ENCODE peak calls at places on chromosomes 16 and 17, in four cellular contexts. Y is cardiac muscle cell, Z is bronchial epithelial cell, C is AG10803. V is an unnamed sample.

GRCh38 chr17:6638046-6638908 is 2.2 kb downstream of the KIAA0753 start:
- DNase-seq in Z (no peak), C (no peak), Y (no peak), V (no peak)

GRCh38 chr17:46958192-46958591 is 20.9 kb downstream of the RPRML start:
- DNase-seq in Z (no peak), Y (peak; percentile 57), C (peak; percentile 39), V (no peak)

GRCh38 chr16:10738231-10739077 is 5.2 kb upstream of the NUBP1 start:
- DNase-seq in Z (peak; percentile 85), Y (peak; percentile 74), C (peak; percentile 68), V (peak; percentile 89)

GRCh38 chr16:929227-929669 is 41.5 kb downstream of the LMF1 start:
- DNase-seq in Y (no peak), Z (no peak), C (no peak), V (no peak)

GRCh38 chr17:49928126-49928800 is 40.7 kb upstream of the DLX4 start:
- DNase-seq in C (peak; percentile 15), Z (no peak), Y (peak; percentile 8), V (peak; percentile 75)

GRCh38 chr16:82031116-82032084 is 3.7 kb upstream of the HSD17B2 start:
- DNase-seq in Z (peak; percentile 80), C (peak; percentile 83), Y (peak; percentile 79), V (peak; percentile 55)

GRCh38 chr17:15340966-15341365 is 431 bp downstream of the TEKT3 start:
- DNase-seq in C (no peak), Z (no peak), Y (no peak), V (no peak)

GRCh38 chr17:54256530-54256929 is 433.8 kb downstream of the KIF2B start:
- DNase-seq in C (no peak), Z (no peak), Y (no peak), V (no peak)

GRCh38 chr16:17831330-17831729 is 360.6 kb upstream of the XYLT1 start:
- DNase-seq in C (peak; percentile 22), Z (no peak), Y (no peak), V (peak; percentile 59)

DNA sequence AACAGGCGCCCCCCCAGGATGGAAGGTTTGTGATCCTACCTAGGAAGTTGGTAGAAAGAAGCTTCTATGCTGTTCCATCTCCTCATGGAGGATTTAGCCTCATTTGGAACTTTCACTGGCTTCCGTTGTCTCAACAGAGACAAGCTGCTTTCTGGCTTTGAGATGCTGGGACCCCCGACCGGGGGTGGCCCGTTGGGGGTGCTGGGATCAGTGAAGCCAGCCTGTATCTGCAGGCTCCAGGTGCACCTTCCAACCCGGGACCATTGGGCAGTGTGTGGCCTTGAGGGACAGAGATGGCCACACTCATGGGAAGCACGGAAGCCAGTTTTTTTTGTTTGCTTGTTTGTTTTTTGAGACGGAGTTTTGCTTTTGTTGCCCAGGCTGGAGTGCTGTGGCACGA is 15.4 kb downstream of the CIBAR2 start:
- DNase-seq in C (no peak), Z (no peak), Y (no peak), V (no peak)
- TF ChIP-seq CTCF in C (no peak), Z (no peak), Y (no peak), V (no peak)

GRCh38 chr17:72123964-72124791 is 3.4 kb downstream of the SOX9 start:
- DNase-seq in Z (no peak), Y (peak; percentile 49), C (no peak), V (no peak)

GRCh38 chr17:72125742-72126141 is 4.9 kb downstream of the SOX9 start:
- DNase-seq in Z (peak; percentile 71), Y (peak; percentile 47), C (no peak), V (peak; percentile 45)

GRCh38 chr17:72126575-72127486 is 6.0 kb downstream of the SOX9 start:
- DNase-seq in Y (peak; percentile 71), Z (peak; percentile 80), C (peak; percentile 78), V (peak; percentile 70)

GRCh38 chr17:72123496-72123963 is 2.7 kb downstream of the SOX9 start:
- DNase-seq in C (no peak), Z (no peak), Y (no peak), V (no peak)

GRCh38 chr17:72125226-72125651 is 4.4 kb downstream of the SOX9 start:
- DNase-seq in Z (no peak), Y (peak; percentile 55), C (no peak), V (no peak)
- H3K4me3 ChIP-seq in Z (no peak overlapping the region), Y (no peak overlapping the region), C (no peak overlapping the region), V (no peak overlapping the region)

DNA sequence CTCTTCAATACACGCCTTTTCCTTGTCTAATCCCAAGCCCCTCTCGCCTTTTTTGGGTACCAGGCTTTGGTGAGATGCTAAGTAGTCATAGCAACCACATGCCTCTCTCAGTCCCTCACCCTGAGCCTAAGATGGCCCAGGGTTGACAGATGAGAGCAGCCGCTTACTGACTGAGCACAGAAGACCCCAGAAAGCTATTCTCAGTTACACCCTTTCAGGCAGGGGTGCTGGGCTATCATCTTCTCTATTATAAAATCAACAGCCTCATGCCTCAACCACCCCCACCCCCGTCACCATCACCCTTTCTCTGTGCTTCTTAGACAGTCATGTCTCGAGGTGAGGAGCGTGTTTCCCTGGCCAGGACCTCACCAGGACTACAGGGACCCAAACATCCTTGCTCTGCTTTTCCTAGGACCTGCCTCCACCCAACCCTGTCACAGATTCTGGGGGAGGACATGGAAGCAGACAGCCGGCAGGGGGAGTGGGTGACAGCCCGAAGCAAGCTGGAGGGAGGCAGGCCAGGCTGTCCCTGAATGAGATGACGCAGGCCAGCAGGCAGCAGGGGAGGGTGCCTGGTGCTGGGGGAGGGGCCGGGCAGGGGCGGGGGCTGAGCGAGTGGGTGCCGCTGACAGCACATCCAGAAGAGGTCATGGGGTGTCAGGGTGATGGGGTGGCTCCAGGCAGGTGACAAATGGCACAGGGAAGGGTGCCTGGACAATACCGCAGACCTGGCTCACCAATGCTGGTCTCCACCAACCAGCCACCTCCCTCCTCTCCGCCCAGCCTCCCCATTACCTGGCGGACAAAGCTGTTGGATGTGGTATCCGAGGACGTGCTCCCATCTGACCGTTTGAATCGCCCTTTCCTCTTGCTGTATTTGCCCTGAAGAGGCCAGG is 3.1 kb downstream of the CACNB1 start:
- DNase-seq in C (peak; percentile 68), Z (no peak), Y (peak; percentile 62), V (peak; percentile 65)
- TF ChIP-seq CTCF in C (peak; percentile 59), Z (peak; percentile 23), Y (peak; percentile 49), V (peak; percentile 50)

DNA sequence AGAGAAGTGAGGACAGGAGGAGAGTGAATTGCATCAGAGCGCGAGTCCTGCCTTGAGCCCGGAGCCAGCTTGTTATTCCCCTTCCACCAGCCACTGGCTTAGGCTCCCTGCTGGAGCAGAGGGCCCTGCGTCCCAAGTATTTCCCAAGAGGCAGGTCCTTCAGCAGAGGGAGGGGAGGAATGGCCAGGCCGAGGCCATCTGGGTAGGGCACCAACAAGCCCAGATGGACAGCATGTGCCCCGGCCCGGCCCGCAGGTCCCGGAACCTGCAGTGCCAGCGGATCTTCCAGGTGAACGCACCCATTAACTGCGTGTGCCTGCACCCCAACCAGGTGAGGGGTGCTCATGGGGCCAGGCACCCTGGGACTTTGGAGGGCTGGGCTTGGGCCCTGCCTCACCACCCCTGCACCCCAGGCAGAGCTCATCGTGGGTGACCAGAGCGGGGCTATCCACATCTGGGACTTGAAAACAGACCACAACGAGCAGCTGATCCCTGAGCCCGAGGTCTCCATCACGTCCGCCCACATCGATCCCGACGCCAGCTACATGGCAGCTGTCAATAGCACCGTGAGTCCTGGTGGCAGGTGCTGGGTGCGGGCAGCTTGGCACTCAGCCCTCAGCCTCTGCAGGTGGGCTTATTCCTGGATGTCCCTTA is 1.7 kb downstream of the MLST8 start:
- DNase-seq in Z (no peak), Y (peak; percentile 27), C (no peak), V (no peak)
- H3K4me3 ChIP-seq in Z (no peak overlapping the region), Y (no peak overlapping the region), C (no peak overlapping the region), V (no peak overlapping the region)

GRCh38 chr17:64020068-64020766 is at the start of gene ICAM2:
- DNase-seq in C (no peak), Y (no peak), Z (no peak), V (no peak)
- TF ChIP-seq CTCF in C (no peak), Y (no peak), Z (no peak), V (no peak)

GRCh38 chr17:19533036-19533717 is 477 bp upstream of the SLC47A1 start:
- DNase-seq in Z (no peak), C (no peak), Y (no peak), V (no peak)
- H3K4me3 ChIP-seq in Z (peak overlapping the region; percentile 49), C (peak overlapping the region; percentile 17), Y (peak overlapping the region; percentile 60), V (no peak overlapping the region)

GRCh38 chr16:85056211-85056748 is 28.7 kb downstream of the KIAA0513 start:
- DNase-seq in C (peak; percentile 38), Y (peak; percentile 48), Z (no peak), V (peak; percentile 23)

GRCh38 chr16:85057948-85058347 is 30.4 kb downstream of the KIAA0513 start:
- DNase-seq in Z (no peak), Y (no peak), C (no peak), V (no peak)

GRCh38 chr16:85055503-85056210 is 28.1 kb downstream of the KIAA0513 start:
- DNase-seq in Y (peak; percentile 72), Z (peak; percentile 17), C (peak; percentile 50), V (peak; percentile 64)

GRCh38 chr16:85058909-85059308 is 31.3 kb downstream of the KIAA0513 start:
- DNase-seq in C (no peak), Z (no peak), Y (no peak), V (no peak)

DNA sequence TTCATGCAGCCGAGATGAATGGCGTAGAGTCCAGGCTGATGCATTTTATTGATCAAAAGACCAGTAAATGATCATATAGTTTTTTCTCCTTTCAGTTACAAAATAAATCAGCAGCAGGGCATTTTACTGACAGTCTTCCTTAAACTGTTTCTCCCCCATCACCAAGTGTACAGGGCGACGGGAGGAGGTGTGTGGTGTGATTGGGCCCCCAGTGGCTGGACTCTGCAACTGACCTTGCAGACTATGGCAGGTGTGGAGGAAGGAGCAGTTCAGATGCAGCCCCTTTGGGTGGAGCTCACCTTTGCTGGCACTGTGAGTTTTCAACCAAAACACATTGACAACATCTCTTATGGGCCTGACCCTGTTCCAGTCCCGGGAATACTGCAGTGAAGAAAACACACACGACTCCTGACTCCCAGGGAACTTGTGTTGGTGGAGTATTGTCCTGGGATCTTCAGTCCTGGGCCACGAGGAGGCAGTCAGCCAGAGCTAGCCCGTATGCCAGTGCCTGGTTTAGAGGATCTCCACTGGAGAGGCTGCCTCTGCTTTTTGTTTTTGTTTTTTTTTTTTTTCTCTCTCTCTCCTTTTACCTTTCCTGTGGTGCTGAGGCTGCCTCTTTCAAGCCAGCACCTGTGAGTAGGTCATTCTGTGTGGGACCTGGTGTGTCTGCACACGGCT is 29.8 kb downstream of the KIAA0513 start:
- DNase-seq in Z (no peak), C (no peak), Y (no peak), V (no peak)
- TF ChIP-seq CTCF in Z (peak; percentile 31), C (peak; percentile 15), Y (no peak), V (no peak)

V was measured in fibroblast of mammary gland.